ENCODE peak calls at places on chromosomes 16 and 17, in seven cellular contexts. One of them, this sample, is unnamed.

GRCh38 chr17:68384941-68385340 is 72.4 kb downstream of the WIPI1 start:
- DNase-seq in GM12878: no peak
- DNase-seq in SK-N-SH: no peak
- DNase-seq in HCT116: no peak
- DNase-seq in K562: no peak
- DNase-seq in HepG2: no peak
- DNase-seq in H1: no peak
- DNase-seq in this sample: no peak

GRCh38 chr17:55540414-55541091 is 29.3 kb upstream of the SMIM36 start:
- DNase-seq in GM12878: no peak
- DNase-seq in SK-N-SH: no peak
- DNase-seq in HCT116: no peak
- DNase-seq in K562: no peak
- DNase-seq in HepG2: no peak
- DNase-seq in H1: no peak
- DNase-seq in this sample: no peak

GRCh38 chr16:17345043-17345442 is 125.7 kb downstream of the XYLT1 start:
- DNase-seq in GM12878: no peak
- DNase-seq in SK-N-SH: no peak
- DNase-seq in HCT116: no peak
- DNase-seq in K562: no peak
- DNase-seq in HepG2: no peak
- DNase-seq in H1: no peak
- DNase-seq in this sample: no peak

GRCh38 chr16:19804538-19805323 is 79.9 kb downstream of the GPRC5B start:
- DNase-seq in GM12878: no peak
- DNase-seq in SK-N-SH: no peak
- DNase-seq in HCT116: no peak
- DNase-seq in K562: peak
- DNase-seq in HepG2: no peak
- DNase-seq in H1: peak
- DNase-seq in this sample: no peak

GRCh38 chr16:4371481-4372314 is at the start of gene VASN:
- DNase-seq in GM12878: no peak
- DNase-seq in SK-N-SH: peak
- DNase-seq in HCT116: peak
- DNase-seq in K562: peak
- DNase-seq in HepG2: peak
- DNase-seq in H1: no peak
- DNase-seq in this sample: peak

GRCh38 chr17:33227911-33228310 is 65.2 kb downstream of the ASIC2 start:
- DNase-seq in GM12878: no peak
- DNase-seq in SK-N-SH: no peak
- DNase-seq in HCT116: no peak
- DNase-seq in K562: no peak
- DNase-seq in HepG2: no peak
- DNase-seq in H1: no peak
- DNase-seq in this sample: no peak

GRCh38 chr16:22763655-22764054 is 50.3 kb upstream of the HS3ST2 start:
- DNase-seq in GM12878: no peak
- DNase-seq in SK-N-SH: peak
- DNase-seq in HCT116: no peak
- DNase-seq in K562: no peak
- DNase-seq in HepG2: no peak
- DNase-seq in H1: no peak
- DNase-seq in this sample: no peak

GRCh38 chr17:13420294-13421277 is 181.1 kb downstream of the HS3ST3A1 start:
- DNase-seq in GM12878: no peak
- DNase-seq in SK-N-SH: no peak
- DNase-seq in HCT116: no peak
- DNase-seq in K562: no peak
- DNase-seq in HepG2: peak
- DNase-seq in H1: no peak
- DNase-seq in this sample: peak

GRCh38 chr17:4365628-4366311 is 705 bp downstream of the UBE2G1 start:
- DNase-seq in GM12878: no peak
- DNase-seq in SK-N-SH: peak
- DNase-seq in HCT116: no peak
- DNase-seq in K562: peak
- DNase-seq in HepG2: no peak
- DNase-seq in H1: no peak
- DNase-seq in this sample: no peak

DNA sequence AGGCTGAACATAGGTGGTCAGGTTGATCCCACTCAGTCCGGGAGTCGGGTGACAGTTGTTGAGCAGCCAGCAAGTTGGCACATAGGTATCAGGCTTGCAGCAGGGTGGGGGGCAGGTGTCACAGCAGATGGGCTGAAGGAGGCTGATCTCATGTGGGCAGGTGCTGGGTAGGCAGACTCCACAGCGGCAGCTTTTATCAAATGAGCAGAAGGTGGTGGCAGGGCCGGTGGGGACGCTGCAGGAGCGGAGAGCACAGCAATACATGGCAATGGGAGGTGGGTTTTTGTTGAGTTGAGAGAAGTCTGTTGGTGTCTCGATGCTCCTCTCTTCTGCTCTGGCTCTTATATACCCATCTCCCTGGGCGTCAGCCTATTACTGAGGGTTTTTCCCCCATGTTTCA is at the start of gene KRTAP3-1:
- DNase-seq in GM12878: no peak
- DNase-seq in SK-N-SH: no peak
- DNase-seq in HCT116: no peak
- DNase-seq in K562: no peak
- DNase-seq in HepG2: peak
- DNase-seq in H1: no peak
- DNase-seq in this sample: no peak
- TF ChIP-seq JUND in GM12878: no peak
- TF ChIP-seq JUND in SK-N-SH: no peak
- TF ChIP-seq JUND in HCT116: no peak
- TF ChIP-seq JUND in K562: no peak
- TF ChIP-seq JUND in HepG2: no peak
- TF ChIP-seq JUND in H1: no peak
- TF ChIP-seq JUND in this sample: no peak

GRCh38 chr16:30738984-30739951 is 9.0 kb upstream of the PHKG2 start:
- DNase-seq in GM12878: no peak
- DNase-seq in SK-N-SH: no peak
- DNase-seq in HCT116: no peak
- DNase-seq in K562: no peak
- DNase-seq in HepG2: no peak
- DNase-seq in H1: no peak
- DNase-seq in this sample: no peak

GRCh38 chr16:30737794-30738648 is 10.2 kb upstream of the PHKG2 start:
- DNase-seq in GM12878: no peak
- DNase-seq in SK-N-SH: no peak
- DNase-seq in HCT116: no peak
- DNase-seq in K562: no peak
- DNase-seq in HepG2: no peak
- DNase-seq in H1: no peak
- DNase-seq in this sample: no peak

GRCh38 chr16:30741461-30741914 is 6.7 kb upstream of the PHKG2 start:
- DNase-seq in GM12878: no peak
- DNase-seq in SK-N-SH: no peak
- DNase-seq in HCT116: peak
- DNase-seq in K562: no peak
- DNase-seq in HepG2: peak
- DNase-seq in H1: no peak
- DNase-seq in this sample: peak

GRCh38 chr16:30743690-30744089 is 4.5 kb upstream of the PHKG2 start:
- DNase-seq in GM12878: no peak
- DNase-seq in SK-N-SH: no peak
- DNase-seq in HCT116: no peak
- DNase-seq in K562: no peak
- DNase-seq in HepG2: no peak
- DNase-seq in H1: no peak
- DNase-seq in this sample: no peak

GRCh38 chr16:30740364-30741251 is 7.6 kb upstream of the PHKG2 start:
- DNase-seq in GM12878: no peak
- DNase-seq in SK-N-SH: no peak
- DNase-seq in HCT116: peak
- DNase-seq in K562: peak
- DNase-seq in HepG2: no peak
- DNase-seq in H1: no peak
- DNase-seq in this sample: peak
- TF ChIP-seq JUND in GM12878: no peak
- TF ChIP-seq JUND in SK-N-SH: no peak
- TF ChIP-seq JUND in HCT116: no peak
- TF ChIP-seq JUND in K562: no peak
- TF ChIP-seq JUND in HepG2: no peak
- TF ChIP-seq JUND in H1: no peak
- TF ChIP-seq JUND in this sample: no peak

GRCh38 chr16:62638324-62638911 is 602.2 kb upstream of the CDH8 start:
- DNase-seq in GM12878: no peak
- DNase-seq in SK-N-SH: no peak
- DNase-seq in HCT116: no peak
- DNase-seq in K562: no peak
- DNase-seq in HepG2: no peak
- DNase-seq in H1: no peak
- DNase-seq in this sample: no peak

GRCh38 chr16:62639890-62640289 is 603.7 kb upstream of the CDH8 start:
- DNase-seq in GM12878: no peak
- DNase-seq in SK-N-SH: no peak
- DNase-seq in HCT116: no peak
- DNase-seq in K562: no peak
- DNase-seq in HepG2: no peak
- DNase-seq in H1: no peak
- DNase-seq in this sample: no peak

GRCh38 chr16:62642677-62643076 is 606.4 kb upstream of the CDH8 start:
- DNase-seq in GM12878: no peak
- DNase-seq in SK-N-SH: no peak
- DNase-seq in HCT116: no peak
- DNase-seq in K562: no peak
- DNase-seq in HepG2: no peak
- DNase-seq in H1: no peak
- DNase-seq in this sample: no peak

GRCh38 chr16:62644030-62644812 is 608.0 kb upstream of the CDH8 start:
- DNase-seq in GM12878: no peak
- DNase-seq in SK-N-SH: no peak
- DNase-seq in HCT116: no peak
- DNase-seq in K562: no peak
- DNase-seq in HepG2: no peak
- DNase-seq in H1: no peak
- DNase-seq in this sample: no peak

GRCh38 chr16:62638964-62639861 is 603.0 kb upstream of the CDH8 start:
- DNase-seq in GM12878: peak
- DNase-seq in SK-N-SH: no peak
- DNase-seq in HCT116: no peak
- DNase-seq in K562: no peak
- DNase-seq in HepG2: no peak
- DNase-seq in H1: no peak
- DNase-seq in this sample: no peak
- TF ChIP-seq JUND in GM12878: no peak
- TF ChIP-seq JUND in SK-N-SH: no peak
- TF ChIP-seq JUND in HCT116: no peak
- TF ChIP-seq JUND in K562: no peak
- TF ChIP-seq JUND in HepG2: no peak
- TF ChIP-seq JUND in H1: no peak
- TF ChIP-seq JUND in this sample: no peak

DNA sequence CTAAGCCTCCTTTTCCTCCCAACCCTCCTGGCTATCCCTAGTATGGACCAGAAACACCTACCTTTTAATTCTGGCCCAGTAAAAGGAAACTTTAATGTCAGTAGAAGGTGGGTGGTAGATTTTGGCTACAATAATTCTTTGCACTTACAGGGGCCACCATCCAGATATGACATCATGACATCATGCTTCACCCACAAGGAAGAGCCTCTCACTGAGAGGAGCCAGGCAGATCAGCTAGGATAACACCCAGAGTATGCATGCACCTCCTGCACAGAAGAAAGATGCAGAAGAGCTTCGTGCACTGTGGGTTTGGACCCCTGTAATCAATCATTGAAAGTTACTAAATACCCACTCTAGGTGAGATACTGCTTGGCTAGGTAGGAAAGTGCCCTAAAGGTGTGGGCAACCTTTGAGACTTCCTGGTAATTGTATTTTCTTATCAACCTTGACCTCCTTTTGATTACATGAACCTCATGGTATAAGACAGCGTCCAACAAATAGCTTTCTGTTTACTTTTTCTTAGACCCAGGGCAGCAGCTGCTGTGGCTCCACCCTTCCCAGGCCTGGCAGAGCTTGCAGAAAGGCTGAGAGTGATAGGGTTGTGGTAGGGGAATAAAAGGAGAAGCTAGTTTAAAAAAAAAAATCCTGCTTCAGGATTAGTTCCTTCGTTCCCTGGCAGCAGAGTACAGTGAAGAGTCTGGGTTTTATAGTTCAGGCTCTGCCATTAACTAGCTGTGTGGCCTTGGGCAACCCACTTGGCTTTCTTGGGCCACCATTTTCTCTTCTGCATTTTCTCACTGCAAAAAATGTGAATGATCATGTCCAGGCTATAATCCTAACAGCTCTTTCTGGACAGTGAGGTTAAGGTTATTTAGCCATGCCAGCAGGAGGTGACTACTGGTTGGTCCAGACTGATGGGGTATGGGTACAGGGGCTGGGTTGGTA is 6.2 kb downstream of the MAP3K14 start:
- DNase-seq in GM12878: no peak
- DNase-seq in SK-N-SH: no peak
- DNase-seq in HCT116: no peak
- DNase-seq in K562: no peak
- DNase-seq in HepG2: no peak
- DNase-seq in H1: no peak
- DNase-seq in this sample: no peak
- TF ChIP-seq JUND in GM12878: no peak
- TF ChIP-seq JUND in SK-N-SH: no peak
- TF ChIP-seq JUND in HCT116: no peak
- TF ChIP-seq JUND in K562: no peak
- TF ChIP-seq JUND in HepG2: no peak
- TF ChIP-seq JUND in H1: no peak
- TF ChIP-seq JUND in this sample: no peak

GRCh38 chr16:57152096-57153093 is 33.4 kb downstream of the PSME3IP1 start:
- DNase-seq in GM12878: no peak
- DNase-seq in SK-N-SH: no peak
- DNase-seq in HCT116: no peak
- DNase-seq in K562: no peak
- DNase-seq in HepG2: peak
- DNase-seq in H1: no peak
- DNase-seq in this sample: no peak
- TF ChIP-seq JUND in GM12878: no peak
- TF ChIP-seq JUND in SK-N-SH: no peak
- TF ChIP-seq JUND in HCT116: no peak
- TF ChIP-seq JUND in K562: no peak
- TF ChIP-seq JUND in HepG2: no peak
- TF ChIP-seq JUND in H1: no peak
- TF ChIP-seq JUND in this sample: no peak